ENCODE peak calls at places on chromosomes 3 and 15, in five cellular contexts. One of them, this sample, is unnamed. For H3K4me1 and H3K9me3, the result is how much of the 10 kb centered on the place peaks cover.

GRCh38 chr3:171672538-171672937 is 137.7 kb downstream of the PLD1 start:
- DNase-seq in DND-41: no peak
- DNase-seq in left ventricle myocardium inferior: no peak
- DNase-seq in fibroblast of lung: no peak
- DNase-seq in hepatocyte: no peak
- DNase-seq in this sample: no peak

GRCh38 chr3:177921153-177921552 is 615.1 kb upstream of the KCNMB2 start:
- DNase-seq in DND-41: no peak
- DNase-seq in left ventricle myocardium inferior: no peak
- DNase-seq in fibroblast of lung: peak
- DNase-seq in hepatocyte: no peak
- DNase-seq in this sample: no peak

GRCh38 chr3:104279617-104280016 is 1087.1 kb upstream of the ALCAM start:
- DNase-seq in DND-41: peak
- DNase-seq in left ventricle myocardium inferior: no peak
- DNase-seq in fibroblast of lung: peak
- DNase-seq in hepatocyte: no peak
- DNase-seq in this sample: no peak

GRCh38 chr15:38670142-38671002 is 105.8 kb upstream of the RASGRP1 start:
- DNase-seq in DND-41: peak
- DNase-seq in left ventricle myocardium inferior: no peak
- DNase-seq in fibroblast of lung: no peak
- DNase-seq in hepatocyte: no peak
- DNase-seq in this sample: no peak

GRCh38 chr3:25427155-25428002 is 684 bp upstream of the RARB start:
- DNase-seq in DND-41: no peak
- DNase-seq in left ventricle myocardium inferior: no peak
- DNase-seq in fibroblast of lung: peak
- DNase-seq in hepatocyte: peak
- DNase-seq in this sample: no peak

GRCh38 chr3:53242642-53243041 is 13.2 kb downstream of the TKT start:
- DNase-seq in DND-41: no peak
- DNase-seq in left ventricle myocardium inferior: no peak
- DNase-seq in fibroblast of lung: no peak
- DNase-seq in hepatocyte: no peak
- DNase-seq in this sample: no peak

GRCh38 chr15:65829150-65829764 is 37.2 kb upstream of the DENND4A start:
- DNase-seq in DND-41: peak
- DNase-seq in left ventricle myocardium inferior: no peak
- DNase-seq in fibroblast of lung: peak
- DNase-seq in hepatocyte: peak
- DNase-seq in this sample: no peak

GRCh38 chr3:141476033-141476432 is 10.8 kb upstream of the RASA2 start:
- DNase-seq in DND-41: peak
- DNase-seq in left ventricle myocardium inferior: no peak
- DNase-seq in fibroblast of lung: no peak
- DNase-seq in hepatocyte: no peak
- DNase-seq in this sample: no peak

GRCh38 chr3:37969601-37970100 is 20.9 kb upstream of the VILL start:
- DNase-seq in DND-41: no peak
- DNase-seq in left ventricle myocardium inferior: no peak
- DNase-seq in fibroblast of lung: no peak
- DNase-seq in hepatocyte: no peak
- DNase-seq in this sample: no peak

GRCh38 chr3:171101982-171102610 is 75.6 kb upstream of the SLC2A2 start:
- DNase-seq in DND-41: no peak
- DNase-seq in left ventricle myocardium inferior: no peak
- DNase-seq in fibroblast of lung: peak
- DNase-seq in hepatocyte: no peak
- DNase-seq in this sample: no peak

GRCh38 chr15:57018151-57018550 is 99.7 kb downstream of the TCF12 start:
- DNase-seq in DND-41: no peak
- DNase-seq in left ventricle myocardium inferior: no peak
- DNase-seq in fibroblast of lung: no peak
- DNase-seq in hepatocyte: no peak
- DNase-seq in this sample: no peak

GRCh38 chr3:129872107-129872506 is 21.4 kb downstream of the TMCC1 start:
- DNase-seq in DND-41: no peak
- DNase-seq in left ventricle myocardium inferior: no peak
- DNase-seq in fibroblast of lung: no peak
- DNase-seq in hepatocyte: no peak
- DNase-seq in this sample: no peak

GRCh38 chr15:90735929-90736328 is 18.8 kb downstream of the BLM start:
- DNase-seq in DND-41: no peak
- DNase-seq in left ventricle myocardium inferior: no peak
- DNase-seq in fibroblast of lung: no peak
- DNase-seq in hepatocyte: no peak
- DNase-seq in this sample: no peak

GRCh38 chr15:100721758-100722550 is 119.6 kb downstream of the ASB7 start:
- DNase-seq in DND-41: no peak
- DNase-seq in left ventricle myocardium inferior: peak
- DNase-seq in fibroblast of lung: peak
- DNase-seq in hepatocyte: peak
- DNase-seq in this sample: peak

GRCh38 chr15:89556413-89557262 is 18.6 kb upstream of the TICRR start:
- DNase-seq in DND-41: peak
- DNase-seq in left ventricle myocardium inferior: no peak
- DNase-seq in fibroblast of lung: peak
- DNase-seq in hepatocyte: peak
- DNase-seq in this sample: no peak

GRCh38 chr15:73927003-73927475 is 777 bp downstream of the LOXL1 start:
- DNase-seq in DND-41: no peak
- DNase-seq in left ventricle myocardium inferior: peak
- DNase-seq in fibroblast of lung: no peak
- DNase-seq in hepatocyte: peak
- DNase-seq in this sample: peak

GRCh38 chr15:101436526-101436925 is 53.0 kb downstream of the PCSK6 start:
- DNase-seq in DND-41: no peak
- DNase-seq in left ventricle myocardium inferior: no peak
- DNase-seq in fibroblast of lung: no peak
- DNase-seq in hepatocyte: no peak
- DNase-seq in this sample: no peak

GRCh38 chr15:64443016-64443415 is 17.4 kb upstream of the ZNF609 start:
- DNase-seq in DND-41: no peak
- DNase-seq in left ventricle myocardium inferior: no peak
- DNase-seq in fibroblast of lung: peak
- DNase-seq in hepatocyte: no peak
- DNase-seq in this sample: no peak

GRCh38 chr3:43736558-43736995 is 45.8 kb downstream of the ABHD5 start:
- DNase-seq in DND-41: no peak
- DNase-seq in left ventricle myocardium inferior: no peak
- DNase-seq in fibroblast of lung: peak
- DNase-seq in hepatocyte: peak
- DNase-seq in this sample: no peak

GRCh38 chr3:177598110-177598833 is 401.0 kb upstream of the TBL1XR1 start:
- DNase-seq in DND-41: peak
- DNase-seq in left ventricle myocardium inferior: no peak
- DNase-seq in fibroblast of lung: peak
- DNase-seq in hepatocyte: no peak
- DNase-seq in this sample: no peak

GRCh38 chr15:89075846-89076245 is 12.4 kb upstream of the ABHD2 start:
- DNase-seq in DND-41: no peak
- DNase-seq in left ventricle myocardium inferior: no peak
- DNase-seq in fibroblast of lung: no peak
- DNase-seq in hepatocyte: no peak
- DNase-seq in this sample: no peak

DNA sequence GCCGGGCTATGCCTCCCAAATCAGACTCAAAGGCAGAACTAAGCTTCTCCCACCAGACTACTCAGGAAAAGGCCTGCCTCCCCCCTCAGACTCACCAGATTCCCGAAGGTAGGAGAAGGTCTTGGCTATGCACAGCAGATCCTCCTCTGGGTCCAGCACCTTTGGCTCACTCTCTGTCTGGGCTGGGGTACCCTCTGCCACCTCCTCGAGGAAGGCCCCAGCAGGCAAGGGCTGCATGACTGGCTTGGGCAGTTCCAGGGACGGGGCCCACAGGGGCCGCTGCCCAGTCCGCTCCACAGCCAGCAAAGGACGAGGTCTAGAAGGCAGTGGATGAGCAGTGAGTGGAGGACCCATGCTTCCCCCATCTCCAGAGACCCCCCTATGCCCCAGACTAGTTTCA is 3.3 kb downstream of the CISH start:
- DNase-seq in DND-41: peak
- DNase-seq in left ventricle myocardium inferior: no peak
- DNase-seq in fibroblast of lung: no peak
- DNase-seq in hepatocyte: no peak
- DNase-seq in this sample: peak
- H3K4me1 ChIP-seq in DND-41: half or more
- H3K4me1 ChIP-seq in left ventricle myocardium inferior: half or more
- H3K4me1 ChIP-seq in fibroblast of lung: under half
- H3K4me1 ChIP-seq in hepatocyte: under half
- H3K4me1 ChIP-seq in this sample: half or more

GRCh38 chr15:49620658-49621326 is at the start of the genes DTWD1 and FAM227B:
- DNase-seq in DND-41: peak
- DNase-seq in left ventricle myocardium inferior: peak
- DNase-seq in fibroblast of lung: peak
- DNase-seq in hepatocyte: peak
- DNase-seq in this sample: peak

GRCh38 chr15:49622561-49622960 is 1.7 kb downstream of the DTWD1 start:
- DNase-seq in DND-41: no peak
- DNase-seq in left ventricle myocardium inferior: no peak
- DNase-seq in fibroblast of lung: peak
- DNase-seq in hepatocyte: no peak
- DNase-seq in this sample: no peak

GRCh38 chr15:49619226-49619625 is 1.4 kb downstream of the FAM227B start:
- DNase-seq in DND-41: no peak
- DNase-seq in left ventricle myocardium inferior: no peak
- DNase-seq in fibroblast of lung: no peak
- DNase-seq in hepatocyte: no peak
- DNase-seq in this sample: no peak

GRCh38 chr15:49620174-49620573 is 444 bp downstream of the FAM227B start:
- DNase-seq in DND-41: no peak
- DNase-seq in left ventricle myocardium inferior: no peak
- DNase-seq in fibroblast of lung: peak
- DNase-seq in hepatocyte: no peak
- DNase-seq in this sample: no peak

DNA sequence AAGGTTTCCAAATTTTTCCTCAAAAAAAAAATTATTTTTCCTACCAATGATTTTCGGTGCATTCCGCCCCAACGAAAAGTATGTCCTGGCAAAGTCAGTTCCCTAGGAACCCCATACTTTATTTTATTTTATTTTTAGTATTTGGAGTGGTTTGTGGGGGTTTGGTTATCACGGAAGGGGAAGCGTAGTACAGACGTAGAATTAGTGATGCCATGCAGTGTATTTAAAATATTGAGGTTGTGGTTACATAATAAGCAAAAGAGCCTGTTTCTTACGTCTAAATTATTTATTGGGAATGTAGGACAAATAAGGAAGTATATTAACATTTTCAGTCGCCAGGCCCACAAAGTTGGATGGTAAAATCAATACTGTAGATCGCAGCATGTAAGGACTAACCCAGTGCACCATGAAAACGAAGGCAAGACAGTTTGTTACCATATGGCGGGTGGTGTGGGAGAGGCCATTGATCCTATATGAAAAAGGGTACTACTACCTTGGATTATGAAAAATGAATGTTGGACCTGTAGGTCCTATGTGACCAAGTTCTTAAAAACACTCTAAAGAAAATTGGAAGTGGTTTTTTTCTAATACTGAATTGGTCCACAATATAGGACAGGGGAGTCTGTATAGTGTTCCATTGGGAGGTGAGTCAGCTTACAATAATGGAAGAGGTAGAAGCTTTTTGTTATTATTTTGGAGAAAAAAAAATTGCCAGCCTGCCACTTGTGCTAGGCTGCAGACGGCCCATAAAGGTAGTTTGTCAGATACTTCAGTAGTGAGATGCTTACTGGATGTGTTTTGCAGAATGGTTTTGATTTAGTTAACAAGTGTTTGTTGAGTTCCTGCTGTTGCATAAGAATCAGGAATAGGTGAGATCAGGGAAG is 721 bp downstream of the DTWD1 start:
- DNase-seq in DND-41: no peak
- DNase-seq in left ventricle myocardium inferior: no peak
- DNase-seq in fibroblast of lung: peak
- DNase-seq in hepatocyte: no peak
- DNase-seq in this sample: no peak
- H3K27ac ChIP-seq in DND-41: peak
- H3K27ac ChIP-seq in left ventricle myocardium inferior: peak
- H3K27ac ChIP-seq in fibroblast of lung: peak
- H3K27ac ChIP-seq in hepatocyte: peak
- H3K27ac ChIP-seq in this sample: peak

GRCh38 chr15:97521390-97521789 is 439.1 kb upstream of the ARRDC4 start:
- DNase-seq in DND-41: no peak
- DNase-seq in left ventricle myocardium inferior: no peak
- DNase-seq in fibroblast of lung: no peak
- DNase-seq in hepatocyte: no peak
- DNase-seq in this sample: no peak

GRCh38 chr15:97520689-97521088 is 439.8 kb upstream of the ARRDC4 start:
- DNase-seq in DND-41: no peak
- DNase-seq in left ventricle myocardium inferior: no peak
- DNase-seq in fibroblast of lung: no peak
- DNase-seq in hepatocyte: no peak
- DNase-seq in this sample: no peak

GRCh38 chr15:97521894-97522293 is 438.6 kb upstream of the ARRDC4 start:
- DNase-seq in DND-41: no peak
- DNase-seq in left ventricle myocardium inferior: peak
- DNase-seq in fibroblast of lung: peak
- DNase-seq in hepatocyte: no peak
- DNase-seq in this sample: peak

GRCh38 chr15:97525809-97526208 is 434.7 kb upstream of the ARRDC4 start:
- DNase-seq in DND-41: no peak
- DNase-seq in left ventricle myocardium inferior: no peak
- DNase-seq in fibroblast of lung: no peak
- DNase-seq in hepatocyte: no peak
- DNase-seq in this sample: no peak

DNA sequence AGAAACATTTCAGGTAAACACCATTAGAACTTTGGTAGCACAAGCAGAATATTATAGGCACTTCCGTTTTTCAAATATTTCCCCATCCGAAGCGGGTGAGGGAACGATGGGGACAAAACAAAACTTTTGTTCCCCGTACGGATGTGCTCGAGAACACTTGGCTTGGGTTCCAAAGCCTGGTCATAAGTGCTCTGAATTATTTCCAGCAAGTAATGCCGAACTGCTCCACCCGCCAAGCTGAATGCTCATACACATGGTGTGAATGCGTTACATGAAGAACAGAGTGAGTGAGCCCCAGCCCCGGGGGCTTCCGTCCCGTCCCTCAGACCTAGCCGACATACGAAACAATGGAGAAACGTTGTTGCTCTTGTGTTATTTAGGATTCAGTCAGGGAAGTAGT is 438.1 kb upstream of the ARRDC4 start:
- DNase-seq in DND-41: no peak
- DNase-seq in left ventricle myocardium inferior: peak
- DNase-seq in fibroblast of lung: peak
- DNase-seq in hepatocyte: no peak
- DNase-seq in this sample: no peak
- H3K9me3 ChIP-seq in DND-41: under half
- H3K9me3 ChIP-seq in left ventricle myocardium inferior: under half
- H3K9me3 ChIP-seq in fibroblast of lung: under half
- H3K9me3 ChIP-seq in hepatocyte: under half
- H3K9me3 ChIP-seq in this sample: under half

GRCh38 chr3:139718415-139718814 is 40.6 kb upstream of the NMNAT3 start:
- DNase-seq in DND-41: no peak
- DNase-seq in left ventricle myocardium inferior: peak
- DNase-seq in fibroblast of lung: peak
- DNase-seq in hepatocyte: peak
- DNase-seq in this sample: peak
- H3K4me1 ChIP-seq in DND-41: under half
- H3K4me1 ChIP-seq in left ventricle myocardium inferior: under half
- H3K4me1 ChIP-seq in fibroblast of lung: under half
- H3K4me1 ChIP-seq in hepatocyte: under half
- H3K4me1 ChIP-seq in this sample: under half

GRCh38 chr15:40082195-40082868 is 26.3 kb downstream of the BMF start:
- DNase-seq in DND-41: no peak
- DNase-seq in left ventricle myocardium inferior: no peak
- DNase-seq in fibroblast of lung: no peak
- DNase-seq in hepatocyte: no peak
- DNase-seq in this sample: no peak
- H3K27ac ChIP-seq in DND-41: no peak
- H3K27ac ChIP-seq in left ventricle myocardium inferior: peak
- H3K27ac ChIP-seq in fibroblast of lung: no peak
- H3K27ac ChIP-seq in hepatocyte: peak
- H3K27ac ChIP-seq in this sample: peak

This sample was measured in psoas muscle.